ENCODE peak calls at places on chromosome 7, in eight cellular contexts. N, H, U, T, A, F, X and E are unnamed samples.

GRCh38 chr7:17131983-17132655 is 166.3 kb upstream of the AHR start:
- DNase-seq in N (no peak), H (no peak), U (no peak), T (no peak), A (no peak), F (no peak), X (peak), E (no peak)

GRCh38 chr7:1503390-1503789 is 799 bp downstream of the INTS1 start:
- DNase-seq in N (no peak), H (peak), U (no peak), T (peak), A (no peak), F (no peak), X (no peak), E (no peak)

GRCh38 chr7:44307301-44307900 is 18.0 kb downstream of the CAMK2B start:
- DNase-seq in N (peak), H (peak), U (peak), T (peak), A (peak), F (peak), X (no peak), E (peak)

GRCh38 chr7:94662548-94662947 is 6.6 kb upstream of the SGCE start:
- DNase-seq in N (no peak), H (no peak), U (no peak), T (no peak), A (no peak), F (no peak), X (no peak), E (no peak)

GRCh38 chr7:28272461-28272877 is 91.9 kb upstream of the JAZF1 start:
- DNase-seq in N (peak), H (peak), U (peak), T (peak), A (peak), F (peak), X (peak), E (peak)

GRCh38 chr7:140393756-140394306 is 4.5 kb downstream of the SLC37A3 start:
- DNase-seq in N (no peak), H (no peak), U (no peak), T (no peak), A (no peak), F (no peak), X (no peak), E (no peak)

GRCh38 chr7:16028103-16028502 is 341.6 kb upstream of the MEOX2 start:
- DNase-seq in N (peak), H (peak), U (no peak), T (no peak), A (no peak), F (no peak), X (no peak), E (peak)

GRCh38 chr7:2553831-2554581 is 1.3 kb downstream of the BRAT1 start:
- DNase-seq in N (no peak), H (no peak), U (no peak), T (no peak), A (peak), F (no peak), X (no peak), E (no peak)

GRCh38 chr7:131657881-131658280 is 101.5 kb upstream of the PODXL start:
- DNase-seq in N (no peak), H (no peak), U (no peak), T (no peak), A (no peak), F (no peak), X (no peak), E (no peak)

GRCh38 chr7:127786184-127786583 is 134.2 kb downstream of the SND1 start:
- DNase-seq in N (no peak), H (peak), U (no peak), T (no peak), A (no peak), F (no peak), X (no peak), E (no peak)

GRCh38 chr7:17773289-17773626 is 167.0 kb downstream of the SNX13 start:
- DNase-seq in N (peak), H (peak), U (no peak), T (no peak), A (no peak), F (no peak), X (peak), E (no peak)

GRCh38 chr7:73830872-73831655 is at the start of gene CLDN4:
- DNase-seq in N (peak), H (no peak), U (no peak), T (peak), A (no peak), F (peak), X (peak), E (peak)

GRCh38 chr7:155198206-155198892 is 99.3 kb upstream of the INSIG1 start:
- DNase-seq in N (no peak), H (no peak), U (no peak), T (no peak), A (no peak), F (no peak), X (no peak), E (no peak)

GRCh38 chr7:130988443-130988842 is 254.4 kb upstream of the KLF14 start:
- DNase-seq in N (no peak), H (peak), U (peak), T (peak), A (no peak), F (no peak), X (no peak), E (peak)

GRCh38 chr7:1108264-1108920 is 20.5 kb downstream of the GPER1 start:
- DNase-seq in N (no peak), H (no peak), U (no peak), T (no peak), A (no peak), F (no peak), X (no peak), E (no peak)

GRCh38 chr7:122438001-122438400 is 133.5 kb upstream of the FEZF1 start:
- DNase-seq in N (no peak), H (no peak), U (no peak), T (peak), A (no peak), F (no peak), X (no peak), E (peak)

GRCh38 chr7:94022550-94022949 is 18.4 kb upstream of the BET1 start:
- DNase-seq in N (no peak), H (no peak), U (no peak), T (no peak), A (no peak), F (no peak), X (no peak), E (no peak)

GRCh38 chr7:1110358-1110757 is 22.4 kb downstream of the GPER1 start:
- DNase-seq in N (no peak), H (no peak), U (no peak), T (no peak), A (no peak), F (no peak), X (no peak), E (no peak)

GRCh38 chr7:37216156-37216839 is 232.4 kb downstream of the ELMO1 start:
- DNase-seq in N (no peak), H (no peak), U (no peak), T (no peak), A (no peak), F (no peak), X (no peak), E (no peak)

GRCh38 chr7:95240910-95241309 is 83.4 kb downstream of the PON1 start:
- DNase-seq in N (no peak), H (no peak), U (no peak), T (no peak), A (no peak), F (no peak), X (peak), E (no peak)

DNA sequence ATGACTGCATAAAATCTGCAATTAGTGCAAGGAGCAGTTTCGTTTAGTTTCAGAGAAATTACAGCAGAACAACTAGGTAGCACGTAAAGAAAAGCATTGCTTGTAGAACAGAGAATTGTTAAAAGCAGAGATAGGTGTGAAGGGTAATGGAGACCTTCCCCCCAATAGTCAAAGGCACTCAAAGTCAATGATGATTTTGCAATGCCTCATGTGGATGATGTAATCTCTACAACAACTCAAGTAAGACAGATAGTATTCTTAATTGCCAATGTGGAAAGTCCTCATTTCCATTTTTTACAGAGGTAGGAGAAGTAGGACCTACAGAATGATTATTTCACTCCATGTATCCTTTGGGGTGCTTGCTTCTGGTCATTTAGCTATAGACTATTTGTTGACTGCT is 94.3 kb upstream of the GNAI1 start:
- DNase-seq in N (no peak), H (no peak), U (no peak), T (no peak), A (no peak), F (no peak), X (no peak), E (no peak)
- TF ChIP-seq EZH2phosphoT487 in N (no peak), H (no peak), U (no peak), T (no peak), A (no peak), F (no peak), X (no peak), E (no peak)

DNA sequence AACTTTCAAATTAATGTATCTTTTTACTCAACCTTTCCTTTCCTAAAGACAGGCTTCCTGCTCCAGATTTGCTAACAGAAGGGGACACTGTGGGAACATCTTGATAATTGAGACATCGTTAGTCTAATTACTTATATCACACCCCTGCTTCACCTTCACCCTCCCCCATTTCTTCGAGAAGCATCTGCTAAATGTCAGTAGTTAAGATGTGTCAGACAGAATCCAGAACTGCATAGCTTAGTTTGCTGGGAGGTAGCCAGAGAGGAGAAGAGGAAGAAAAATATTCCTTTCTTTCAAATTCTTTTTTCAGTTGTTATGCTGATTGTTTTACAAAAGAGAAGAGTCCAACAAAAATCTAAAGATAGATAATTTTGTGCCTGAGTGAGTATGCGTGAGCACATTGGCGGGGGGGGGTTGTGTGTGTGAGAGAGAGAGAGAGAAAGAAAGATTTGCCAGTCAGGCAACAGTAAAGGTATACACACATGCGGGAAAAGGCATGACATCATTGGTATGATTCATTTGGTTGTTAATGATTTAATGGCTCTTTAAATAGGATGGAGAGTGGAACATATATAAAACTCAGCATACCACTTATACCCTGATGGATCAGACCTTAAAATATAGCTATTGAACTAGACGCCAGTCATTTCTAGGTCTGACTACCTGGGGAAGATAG is 192.3 kb downstream of the PTN start:
- DNase-seq in N (peak), H (peak), U (no peak), T (no peak), A (no peak), F (no peak), X (peak), E (no peak)
- TF ChIP-seq EZH2phosphoT487 in N (no peak), H (no peak), U (no peak), T (no peak), A (no peak), F (no peak), X (no peak), E (no peak)

DNA sequence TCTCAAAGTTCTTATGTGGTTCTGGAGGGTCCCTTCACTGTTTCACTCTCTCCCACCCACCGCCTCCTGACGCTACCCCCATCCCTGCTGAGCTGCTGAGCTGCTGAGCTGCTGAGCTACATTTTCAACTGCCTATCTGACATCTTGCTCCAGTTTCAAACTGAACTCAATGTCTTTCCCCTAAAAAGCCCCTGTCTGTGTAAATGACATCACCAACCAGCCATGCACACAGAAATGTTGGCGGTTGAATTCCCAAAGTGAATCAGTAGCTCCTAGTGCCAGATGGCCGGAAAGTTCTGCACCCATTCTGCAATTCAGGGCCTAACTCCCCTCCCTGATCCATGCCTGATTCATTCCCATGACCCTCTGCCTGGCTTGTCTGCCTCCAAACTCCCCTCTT is 71.2 kb downstream of the WNT2 start:
- DNase-seq in N (no peak), H (peak), U (no peak), T (no peak), A (no peak), F (no peak), X (no peak), E (no peak)
- TF ChIP-seq EZH2phosphoT487 in N (no peak), H (no peak), U (no peak), T (no peak), A (no peak), F (no peak), X (no peak), E (no peak)

DNA sequence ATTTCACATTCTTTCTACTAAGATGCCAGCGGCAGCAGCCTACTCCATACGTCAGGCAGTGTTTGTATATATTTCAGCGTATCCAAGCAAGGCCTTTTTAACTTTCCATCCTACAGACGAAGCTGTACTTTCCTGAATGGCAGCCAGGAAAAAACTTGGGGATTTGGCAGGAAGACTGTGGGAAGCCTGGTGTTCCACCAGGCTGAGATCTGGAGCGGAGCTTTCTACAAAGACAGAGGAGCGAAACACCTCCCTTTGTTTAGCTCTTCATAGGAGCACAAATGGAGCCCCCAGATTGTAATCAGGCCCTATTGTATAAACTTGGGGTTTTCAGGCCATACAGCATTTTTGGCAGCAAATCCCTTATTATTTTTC is 143.8 kb downstream of the TES start:
- DNase-seq in N (no peak), H (peak), U (no peak), T (no peak), A (no peak), F (no peak), X (peak), E (no peak)
- TF ChIP-seq EZH2phosphoT487 in N (no peak), H (no peak), U (no peak), T (no peak), A (no peak), F (no peak), X (no peak), E (no peak)

DNA sequence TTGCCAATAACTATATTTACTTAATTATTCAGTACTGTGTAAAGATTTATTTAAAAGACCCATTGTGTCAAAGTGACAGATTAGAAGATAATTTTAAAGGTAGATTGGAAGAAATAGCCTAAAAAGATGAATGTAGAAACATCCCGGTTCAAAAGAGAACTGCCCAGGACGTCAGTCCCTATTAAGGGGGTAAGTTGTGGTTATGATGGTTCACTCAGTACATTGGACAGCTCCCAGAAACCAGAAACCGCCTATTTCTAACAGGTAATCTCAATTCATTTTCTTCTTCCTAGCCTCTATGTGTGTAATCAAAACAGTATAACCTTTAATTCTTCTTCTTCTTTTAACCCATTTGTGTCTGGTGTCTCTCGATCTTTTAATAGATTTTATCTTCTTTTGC is 1.5 kb upstream of the FERD3L start:
- DNase-seq in N (peak), H (peak), U (peak), T (peak), A (no peak), F (no peak), X (peak), E (peak)
- TF ChIP-seq EZH2phosphoT487 in N (no peak), H (no peak), U (no peak), T (no peak), A (no peak), F (no peak), X (no peak), E (no peak)

DNA sequence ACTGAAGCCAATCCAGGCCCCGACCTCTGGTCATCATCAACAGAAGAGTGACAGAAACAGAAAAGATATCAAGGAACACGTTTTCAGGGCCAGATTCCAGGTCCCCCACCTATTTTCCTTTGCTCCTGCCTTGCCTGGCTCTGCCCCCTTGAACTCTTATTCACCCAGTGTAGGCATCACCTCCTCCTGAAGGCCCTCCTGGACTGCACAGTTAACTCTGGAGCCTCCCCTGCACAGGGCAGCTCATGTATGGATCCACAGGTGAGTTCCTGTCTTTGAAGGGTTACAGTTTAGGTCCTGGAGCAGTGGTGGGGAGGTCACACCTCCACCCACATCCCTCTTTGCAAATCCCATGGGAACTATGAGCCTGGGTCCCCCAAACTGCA is 163.3 kb upstream of the TNRC18 start:
- DNase-seq in N (no peak), H (no peak), U (peak), T (no peak), A (no peak), F (no peak), X (no peak), E (no peak)
- TF ChIP-seq EZH2phosphoT487 in N (no peak), H (no peak), U (no peak), T (no peak), A (no peak), F (no peak), X (no peak), E (no peak)

GRCh38 chr7:51977913-51978312 is 661.3 kb upstream of the COBL start:
- DNase-seq in N (no peak), H (no peak), U (no peak), T (no peak), A (no peak), F (no peak), X (no peak), E (no peak)
- TF ChIP-seq EZH2phosphoT487 in N (no peak), H (no peak), U (no peak), T (no peak), A (no peak), F (no peak), X (no peak), E (no peak)

GRCh38 chr7:91913612-91914011 is 27.1 kb upstream of the AKAP9 start:
- DNase-seq in N (peak), H (peak), U (no peak), T (no peak), A (no peak), F (no peak), X (no peak), E (no peak)
- TF ChIP-seq EZH2phosphoT487 in N (no peak), H (no peak), U (no peak), T (no peak), A (no peak), F (no peak), X (no peak), E (no peak)

GRCh38 chr7:103011650-103012049 is 62.9 kb downstream of the FBXL13 start:
- DNase-seq in N (peak), H (peak), U (no peak), T (no peak), A (no peak), F (no peak), X (no peak), E (no peak)
- TF ChIP-seq EZH2phosphoT487 in N (no peak), H (no peak), U (no peak), T (no peak), A (no peak), F (no peak), X (no peak), E (no peak)